ENCODE peak calls at places on chromosome 10, in six cellular contexts. P is neuronal stem cell, X is astrocyte of the spinal cord, R is GM06990, J is body of pancreas, V is HAP-1. C is an unnamed sample.

GRCh38 chr10:77873558-77874380 is 52.8 kb downstream of the DLG5 start:
- DNase-seq in P (no peak), J (peak), V (no peak), X (peak), R (peak), C (no peak)

GRCh38 chr10:24318517-24318916 is 109.6 kb downstream of the KIAA1217 start:
- DNase-seq in R (no peak), P (no peak), V (no peak), J (peak), X (no peak), C (no peak)

GRCh38 chr10:94902570-94902969 is 35.9 kb upstream of the CYP2C9 start:
- DNase-seq in X (no peak), R (no peak), P (no peak), V (no peak), J (no peak), C (no peak)

GRCh38 chr10:96740579-96741281 is 20.4 kb upstream of the PIK3AP1 start:
- DNase-seq in R (no peak), X (no peak), J (no peak), V (no peak), P (no peak), C (no peak)

GRCh38 chr10:50614444-50615137 is 9.2 kb downstream of the SGMS1 start:
- DNase-seq in V (no peak), R (peak), J (peak), P (no peak), X (no peak), C (peak)

GRCh38 chr10:26566525-26567348 is 128.6 kb downstream of the APBB1IP start:
- DNase-seq in V (no peak), J (no peak), P (no peak), X (no peak), R (no peak), C (peak)

GRCh38 chr10:129532838-129533237 is 65.8 kb downstream of the MGMT start:
- DNase-seq in X (no peak), P (no peak), J (no peak), R (no peak), V (no peak), C (no peak)

GRCh38 chr10:119318411-119319160 is 111.2 kb downstream of the GRK5 start:
- DNase-seq in X (no peak), V (no peak), R (no peak), J (no peak), P (no peak), C (peak)

GRCh38 chr10:38118072-38118807 is 24.1 kb downstream of the ZNF37A start:
- DNase-seq in R (no peak), J (no peak), V (no peak), X (peak), P (no peak), C (no peak)

GRCh38 chr10:48801026-48801425 is 116.4 kb downstream of the WDFY4 start:
- DNase-seq in J (no peak), X (no peak), R (no peak), V (no peak), P (no peak), C (no peak)

GRCh38 chr10:71396714-71397339 is at the start of gene CDH23:
- DNase-seq in V (peak), J (peak), X (no peak), P (peak), R (no peak), C (peak)

GRCh38 chr10:62972103-62972502 is 155.9 kb upstream of the EGR2 start:
- DNase-seq in P (no peak), J (no peak), R (no peak), X (no peak), V (no peak), C (no peak)

GRCh38 chr10:99777918-99778716 is 4.3 kb upstream of the ABCC2 start:
- DNase-seq in X (no peak), J (no peak), P (no peak), V (no peak), R (no peak), C (no peak)

DNA sequence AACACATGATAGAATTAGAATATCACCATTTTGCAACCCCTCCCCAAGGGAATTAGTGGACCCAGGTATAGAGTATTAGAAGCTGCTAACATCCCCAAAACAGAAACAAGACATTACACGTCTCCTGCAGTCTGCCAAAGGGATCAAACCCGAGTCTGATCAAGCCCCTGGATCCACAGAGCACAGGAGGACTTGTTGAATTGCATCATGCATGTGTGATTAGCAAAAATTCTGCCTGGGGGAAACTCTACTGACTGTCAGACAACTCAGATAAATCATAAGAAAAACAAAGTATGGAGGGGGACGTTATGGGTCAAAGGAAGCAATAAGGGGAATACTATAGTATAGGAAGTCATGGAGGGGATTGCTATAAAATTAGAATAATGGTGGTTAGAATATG is 116.8 kb upstream of the FGFR2 start:
- DNase-seq in X (no peak), P (no peak), J (no peak), R (no peak), V (no peak), C (no peak)
- H3K4me3 ChIP-seq in X (no peak), P (no peak), J (no peak), R (no peak), V (no peak), C (no peak)

GRCh38 chr10:98365698-98366530 is 49.1 kb downstream of the PYROXD2 start:
- DNase-seq in J (no peak), X (no peak), P (no peak), V (no peak), R (no peak), C (no peak)
- H3K4me3 ChIP-seq in J (no peak), X (no peak), P (no peak), V (no peak), R (no peak), C (no peak)

GRCh38 chr10:61000769-61001730 is 57.1 kb upstream of the RHOBTB1 start:
- DNase-seq in R (no peak), J (peak), P (peak), X (peak), V (peak), C (peak)
- H3K4me3 ChIP-seq in R (no peak), J (peak), P (peak), X (peak), V (peak), C (peak)

GRCh38 chr10:32374605-32375004 is 27.6 kb upstream of the EPC1 start:
- DNase-seq in R (no peak), X (no peak), J (no peak), V (no peak), P (no peak), C (no peak)
- H3K4me3 ChIP-seq in R (no peak), X (no peak), J (no peak), V (no peak), P (no peak), C (no peak)

DNA sequence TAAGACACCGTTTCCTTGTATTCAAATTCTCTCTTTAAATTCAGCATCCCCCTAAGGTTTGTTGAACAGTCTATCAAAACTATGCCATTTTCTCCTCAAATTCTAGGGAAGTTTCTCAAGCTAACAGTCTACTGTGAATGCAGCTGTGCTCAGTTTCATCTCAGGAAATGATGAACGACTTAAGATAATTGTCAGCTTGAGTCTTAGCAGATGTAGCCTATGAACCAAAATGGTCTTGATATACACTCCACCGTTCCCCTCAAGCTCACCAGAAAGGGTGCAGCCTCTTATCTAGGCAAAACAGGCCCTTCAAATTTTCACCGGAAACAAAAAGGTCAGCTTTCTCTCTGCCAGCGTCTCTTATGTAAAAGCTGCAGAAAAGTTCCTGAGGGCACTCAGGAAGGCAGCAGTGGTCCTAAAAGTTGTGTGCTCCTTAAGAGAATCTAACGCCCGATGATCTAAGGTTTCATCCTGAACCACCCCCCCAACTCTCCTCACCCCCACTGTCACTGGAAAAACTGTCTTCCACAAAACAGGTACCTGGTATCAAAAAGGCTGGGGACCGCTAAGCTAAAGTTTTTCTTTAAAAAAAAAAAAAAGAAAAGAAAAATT is 2.1 kb downstream of the DNAJC9 start:
- DNase-seq in J (no peak), V (no peak), R (no peak), P (no peak), X (no peak), C (no peak)
- H3K4me3 ChIP-seq in J (no peak), V (peak), R (peak), P (no peak), X (peak), C (no peak)

GRCh38 chr10:90801608-90802007 is 56.2 kb downstream of the HTR7 start:
- DNase-seq in R (no peak), P (no peak), X (no peak), J (no peak), V (no peak), C (no peak)

GRCh38 chr10:90806677-90807076 is 51.2 kb downstream of the HTR7 start:
- DNase-seq in P (no peak), X (no peak), J (no peak), V (no peak), R (no peak), C (no peak)

GRCh38 chr10:90804354-90804753 is 53.5 kb downstream of the HTR7 start:
- DNase-seq in V (no peak), J (no peak), X (no peak), P (no peak), R (no peak), C (no peak)

GRCh38 chr10:90800232-90800796 is 57.5 kb downstream of the HTR7 start:
- DNase-seq in R (no peak), J (no peak), V (no peak), X (no peak), P (no peak), C (no peak)

GRCh38 chr10:90805211-90805610 is 52.6 kb downstream of the HTR7 start:
- DNase-seq in J (no peak), P (no peak), R (no peak), V (peak), X (no peak), C (no peak)
- H3K4me3 ChIP-seq in J (no peak), P (no peak), R (no peak), V (no peak), X (no peak), C (no peak)

GRCh38 chr10:28676297-28676967 is 889 bp upstream of the BAMBI start:
- DNase-seq in J (peak), R (no peak), P (no peak), X (no peak), V (peak), C (peak)
- H3K4me3 ChIP-seq in J (no peak), R (peak), P (peak), X (peak), V (peak), C (peak)